ENCODE peak calls at places on chromosomes 12 and 14, in four cellular contexts. J is BJ, O is AG04450, S is GM10248. K is an unnamed sample.

GRCh38 chr14:56874375-56874774 is 64.1 kb upstream of the OTX2 start:
- DNase-seq in O (no peak), J (no peak), S (peak), K (peak)

GRCh38 chr12:109995366-109995702 is 834 bp downstream of the GIT2 start:
- DNase-seq in J (no peak), O (no peak), S (no peak), K (no peak)

GRCh38 chr14:57574617-57575288 is 81.1 kb upstream of the CCDC198 start:
- DNase-seq in S (no peak), J (no peak), O (no peak), K (no peak)

GRCh38 chr14:103281496-103282231 is 52.4 kb upstream of the EIF5 start:
- DNase-seq in S (no peak), O (no peak), J (no peak), K (peak)

GRCh38 chr12:122086088-122086487 is 7.5 kb downstream of the MLXIP start:
- DNase-seq in S (no peak), J (no peak), O (no peak), K (no peak)

GRCh38 chr12:12883369-12884001 is 7.9 kb upstream of the GPRC5A start:
- DNase-seq in J (peak), S (no peak), O (no peak), K (peak)

GRCh38 chr12:64675795-64676194 is 65.5 kb downstream of the RASSF3 start:
- DNase-seq in O (no peak), J (no peak), S (no peak), K (peak)

GRCh38 chr14:104293231-104293841 is 154.9 kb downstream of the KIF26A start:
- DNase-seq in O (no peak), S (no peak), J (no peak), K (no peak)

GRCh38 chr12:16012086-16012485 is 101.0 kb downstream of the DERA start:
- DNase-seq in S (no peak), J (no peak), O (no peak), K (no peak)

GRCh38 chr12:109147954-109148353 is 31.6 kb downstream of the ACACB start:
- DNase-seq in J (no peak), O (no peak), S (no peak), K (peak)

GRCh38 chr12:63822352-63822751 is 22.1 kb upstream of the SRGAP1 start:
- DNase-seq in O (peak), J (no peak), S (no peak), K (no peak)

GRCh38 chr12:4881665-4882064 is 28.0 kb upstream of the KCNA1 start:
- DNase-seq in O (no peak), J (no peak), S (no peak), K (no peak)

GRCh38 chr12:98355322-98355721 is 160.1 kb upstream of the TMPO start:
- DNase-seq in O (no peak), J (no peak), S (no peak), K (no peak)

GRCh38 chr12:111396726-111397445 is 8.8 kb upstream of the SH2B3 start:
- DNase-seq in O (peak), J (peak), S (peak), K (peak)

GRCh38 chr14:95077380-95077779 is 79.9 kb downstream of the DICER1 start:
- DNase-seq in J (no peak), O (no peak), S (no peak), K (peak)

GRCh38 chr12:3697311-3697870 is 55.5 kb downstream of the CRACR2A start:
- DNase-seq in J (no peak), S (no peak), O (no peak), K (no peak)

GRCh38 chr12:109926488-109927210 is 26.6 kb downstream of the TCHP start:
- DNase-seq in S (no peak), J (no peak), O (no peak), K (no peak)

GRCh38 chr12:69036999-69037398 is 104.0 kb upstream of the CPM start:
- DNase-seq in J (no peak), S (no peak), O (no peak), K (no peak)

GRCh38 chr14:73180385-73180805 is 44.1 kb downstream of the PSEN1 start:
- DNase-seq in S (no peak), O (peak), J (peak), K (no peak)

GRCh38 chr12:103495158-103495782 is 498 bp downstream of the C12orf42 start:
- DNase-seq in O (no peak), S (peak), J (no peak), K (peak)

GRCh38 chr12:24573621-24574020 is 375.3 kb downstream of the BCAT1 start:
- DNase-seq in J (no peak), O (no peak), S (no peak), K (no peak)

GRCh38 chr12:26319511-26319910 is 124.1 kb downstream of the SSPN start:
- DNase-seq in S (no peak), O (peak), J (peak), K (no peak)

GRCh38 chr12:124758266-124759200 is 105.1 kb downstream of the SCARB1 start:
- DNase-seq in S (no peak), J (no peak), O (no peak), K (no peak)

GRCh38 chr12:108629824-108630476 is 3.7 kb downstream of the SELPLG start:
- DNase-seq in S (no peak), O (no peak), J (peak), K (no peak)

DNA sequence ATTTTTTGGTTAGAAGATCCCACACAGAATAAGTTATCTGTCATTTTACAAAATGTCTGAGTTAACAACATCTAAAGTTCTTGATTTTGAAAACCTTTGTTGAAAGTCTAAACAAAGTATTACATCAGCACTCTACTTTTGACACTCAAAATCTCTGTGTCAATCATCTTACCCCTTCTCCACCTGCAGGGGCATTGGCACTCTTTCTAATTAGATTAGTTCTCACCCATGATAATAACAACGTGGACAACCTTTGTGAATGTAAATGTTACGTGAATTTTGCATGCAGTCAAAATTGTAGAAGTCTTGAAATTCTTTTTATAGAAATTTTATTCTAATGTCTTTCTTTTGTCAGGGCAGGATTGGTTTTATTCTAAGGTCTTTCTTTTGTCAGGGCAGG is 33.5 kb upstream of the PPFIA2 start:
- DNase-seq in S (no peak), O (no peak), J (no peak), K (no peak)
- TF ChIP-seq CTCF in S (no peak), O (no peak), J (no peak), K (no peak)

GRCh38 chr14:77065851-77066554 is 32.1 kb upstream of the CIPC start:
- DNase-seq in S (no peak), O (no peak), J (no peak), K (no peak)

GRCh38 chr14:77067632-77068514 is 30.2 kb upstream of the CIPC start:
- DNase-seq in O (peak), S (peak), J (no peak), K (peak)

GRCh38 chr14:77064535-77065178 is 33.4 kb upstream of the CIPC start:
- DNase-seq in O (no peak), S (no peak), J (no peak), K (no peak)

GRCh38 chr14:77068515-77069200 is 29.4 kb upstream of the CIPC start:
- DNase-seq in O (no peak), J (no peak), S (no peak), K (no peak)

DNA sequence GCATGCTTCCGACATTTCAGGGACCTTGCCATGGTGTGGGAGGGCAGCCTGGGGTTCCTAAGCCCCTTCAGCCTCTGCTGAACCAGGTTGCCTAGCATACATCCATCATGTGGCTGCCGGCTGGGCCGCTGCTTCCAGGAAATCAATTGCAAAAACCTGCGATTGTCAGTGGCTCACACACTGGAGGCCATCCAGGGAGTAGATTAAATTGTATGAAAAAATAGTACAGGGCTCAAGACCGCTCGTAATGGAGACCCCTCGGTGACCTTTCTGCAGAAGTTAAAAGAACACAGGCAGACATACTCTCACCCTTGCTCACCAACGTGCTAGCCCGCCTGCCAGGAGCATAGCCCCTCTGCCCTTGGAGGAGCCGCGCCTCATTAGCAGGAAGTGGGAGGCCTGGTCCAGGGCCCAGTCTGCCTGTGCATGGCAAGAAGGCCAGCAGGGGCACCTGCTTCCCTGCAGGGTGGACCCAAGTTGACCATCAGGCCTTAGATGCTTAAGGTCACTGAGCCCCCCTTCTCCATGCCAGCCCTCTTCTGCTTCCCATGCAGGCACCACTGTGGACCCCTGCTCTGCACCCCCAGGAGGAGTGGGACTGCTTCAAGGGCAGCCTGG is 31.4 kb upstream of the CIPC start:
- DNase-seq in O (no peak), J (no peak), S (no peak), K (no peak)
- TF ChIP-seq CTCF in O (no peak), J (no peak), S (no peak), K (no peak)

DNA sequence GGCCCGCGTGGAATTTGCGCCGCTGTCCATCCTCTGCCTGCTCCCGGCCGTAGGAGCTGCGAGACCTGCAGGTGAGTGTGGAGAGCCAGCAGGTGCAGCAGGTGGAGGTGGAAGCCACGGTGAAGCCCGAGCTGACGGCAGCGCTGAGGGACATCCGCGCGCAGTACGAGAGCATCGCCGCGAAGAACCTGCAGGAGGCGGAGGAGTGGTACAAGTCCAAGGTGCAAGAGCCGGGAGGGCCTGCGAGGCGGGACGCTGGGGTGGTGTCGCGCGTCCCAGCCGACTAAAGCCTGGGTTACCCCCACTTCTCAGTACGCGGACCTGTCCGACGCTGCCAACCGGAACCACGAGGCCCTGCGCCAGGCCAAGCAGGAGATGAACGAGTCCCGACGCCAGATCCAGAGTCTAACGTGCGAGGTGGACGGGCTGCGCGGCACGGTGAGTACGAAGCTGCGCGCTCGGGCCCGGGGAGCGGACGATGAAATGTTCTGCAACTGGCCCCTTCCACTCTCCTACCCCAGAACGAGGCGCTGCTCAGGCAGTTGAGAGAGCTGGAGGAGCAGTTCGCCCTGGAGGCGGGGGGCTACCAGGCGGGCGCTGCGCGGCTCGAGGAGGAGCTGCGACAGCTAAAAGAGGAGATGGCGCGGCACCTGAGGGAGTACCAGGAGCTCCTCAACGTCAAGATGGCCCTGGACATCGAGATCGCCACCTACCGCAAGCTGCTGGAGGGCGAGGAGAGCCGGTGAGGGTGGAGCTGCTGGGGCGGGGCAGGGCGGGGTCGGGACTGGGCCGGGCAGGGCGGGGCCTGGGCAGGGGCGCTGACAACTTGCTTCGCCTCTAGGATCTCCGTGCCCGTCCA is 2.1 kb downstream of the PRPH start:
- DNase-seq in J (no peak), O (no peak), S (peak), K (peak)
- TF ChIP-seq CTCF in J (no peak), O (no peak), S (peak), K (peak)

GRCh38 chr14:106318700-106319099 is 792.3 kb downstream of the TMEM121 start:
- DNase-seq in J (no peak), S (peak), O (no peak), K (no peak)
- TF ChIP-seq CTCF in J (no peak), S (peak), O (no peak), K (peak)

GRCh38 chr12:116714175-116714574 is 23.7 kb downstream of the SPRING1 start:
- DNase-seq in O (no peak), J (no peak), S (no peak), K (no peak)

GRCh38 chr12:116710367-116710766 is 27.5 kb downstream of the SPRING1 start:
- DNase-seq in J (no peak), S (no peak), O (no peak), K (no peak)

GRCh38 chr12:116717466-116718457 is 20.1 kb downstream of the SPRING1 start:
- DNase-seq in J (no peak), S (no peak), O (no peak), K (peak)

GRCh38 chr12:116712458-116713303 is 25.2 kb downstream of the SPRING1 start:
- DNase-seq in S (no peak), O (no peak), J (no peak), K (no peak)

GRCh38 chr12:116713529-116713928 is 24.3 kb downstream of the SPRING1 start:
- DNase-seq in J (no peak), O (no peak), S (no peak), K (no peak)
- TF ChIP-seq CTCF in J (no peak), O (no peak), S (no peak), K (no peak)

K was measured in colonic mucosa.